ENCODE peak calls at places on chromosome 3, in four cellular contexts. D, X, E and O are unnamed samples.

GRCh38 chr3:42036483-42036823 is 54.7 kb upstream of the TRAK1 start:
- DNase-seq in D (no peak), X (peak; percentile 98), E (peak; percentile 97), O (peak; percentile 91)

GRCh38 chr3:74692-75243 is 121.8 kb upstream of the CHL1 start:
- DNase-seq in D (no peak), X (no peak), E (no peak), O (peak; percentile 16)

GRCh38 chr3:128432301-128432897 is 34.3 kb downstream of the DNAJB8 start:
- DNase-seq in D (no peak), X (no peak), E (no peak), O (peak; percentile 64)

GRCh38 chr3:69541059-69541471 is 155.2 kb upstream of the FRMD4B start:
- DNase-seq in D (peak; percentile 14), X (no peak), E (no peak), O (peak; percentile 57)

GRCh38 chr3:29919551-29919950 is 638.7 kb downstream of the RBMS3 start:
- DNase-seq in D (no peak), X (no peak), E (no peak), O (peak; percentile 22)

GRCh38 chr3:66473637-66474036 is 27.2 kb downstream of the LRIG1 start:
- DNase-seq in D (no peak), X (peak; percentile 97), E (peak; percentile 86), O (no peak)

GRCh38 chr3:28334552-28334951 is 14.0 kb upstream of the ZCWPW2 start:
- DNase-seq in D (no peak), X (no peak), E (peak; percentile 4), O (no peak)

GRCh38 chr3:37942646-37943045 is 47.9 kb upstream of the VILL start:
- DNase-seq in D (no peak), X (no peak), E (no peak), O (no peak)

GRCh38 chr3:177781686-177782161 is 584.4 kb upstream of the TBL1XR1 start:
- DNase-seq in D (no peak), X (peak; percentile 14), E (peak; percentile 79), O (no peak)

GRCh38 chr3:105747056-105747455 is 121.8 kb downstream of the CBLB start:
- DNase-seq in D (no peak), X (peak; percentile 53), E (peak; percentile 44), O (peak; percentile 8)

GRCh38 chr3:50806806-50807205 is 132.1 kb downstream of the DOCK3 start:
- DNase-seq in D (no peak), X (no peak), E (no peak), O (peak; percentile 88)

GRCh38 chr3:86978111-86978528 is 12.8 kb downstream of the VGLL3 start:
- DNase-seq in D (no peak), X (no peak), E (peak; percentile 35), O (peak; percentile 23)

DNA sequence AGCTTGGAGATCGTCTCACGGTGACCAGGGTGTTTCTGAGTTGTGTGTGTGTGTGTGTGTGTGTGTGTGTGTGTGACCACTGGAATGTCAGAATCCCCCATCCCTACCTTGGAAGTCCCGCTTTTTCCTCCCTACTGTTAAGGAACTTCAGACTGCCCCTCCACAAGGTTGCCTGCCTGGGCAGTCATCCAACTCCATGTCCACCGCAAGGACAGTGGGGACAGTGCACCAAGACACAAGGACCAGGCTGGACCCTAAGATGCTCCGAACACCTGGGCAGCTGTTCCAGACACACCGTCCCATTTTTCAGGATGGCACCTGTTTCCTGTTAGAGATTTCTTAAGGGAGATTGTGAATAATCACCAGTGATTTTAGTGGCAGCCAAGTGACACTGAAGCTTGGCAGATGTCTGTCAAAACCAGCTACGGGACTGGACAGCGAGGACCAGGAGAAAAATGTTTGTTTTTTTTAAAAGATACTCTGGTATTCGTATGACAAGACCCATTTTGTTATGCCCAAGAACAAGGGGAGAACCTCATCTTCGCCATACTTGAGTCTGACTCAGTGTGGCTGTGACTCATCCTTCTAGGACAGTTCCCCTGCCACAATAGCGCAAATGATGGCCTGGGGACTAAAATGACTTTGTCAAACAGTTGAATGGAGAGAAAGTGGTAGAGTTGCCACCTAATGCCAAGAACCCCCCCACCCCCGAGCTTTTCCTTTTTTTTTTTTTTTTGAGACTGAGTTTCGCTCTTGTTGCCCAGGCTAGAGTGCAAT is 15.5 kb downstream of the PAQR9 start:
- DNase-seq in D (no peak), X (no peak), E (peak; percentile 6), O (peak; percentile 34)
- H4K8ac ChIP-seq in D (no peak overlapping the region), X (no peak overlapping the region), E (no peak overlapping the region), O (no peak overlapping the region)

DNA sequence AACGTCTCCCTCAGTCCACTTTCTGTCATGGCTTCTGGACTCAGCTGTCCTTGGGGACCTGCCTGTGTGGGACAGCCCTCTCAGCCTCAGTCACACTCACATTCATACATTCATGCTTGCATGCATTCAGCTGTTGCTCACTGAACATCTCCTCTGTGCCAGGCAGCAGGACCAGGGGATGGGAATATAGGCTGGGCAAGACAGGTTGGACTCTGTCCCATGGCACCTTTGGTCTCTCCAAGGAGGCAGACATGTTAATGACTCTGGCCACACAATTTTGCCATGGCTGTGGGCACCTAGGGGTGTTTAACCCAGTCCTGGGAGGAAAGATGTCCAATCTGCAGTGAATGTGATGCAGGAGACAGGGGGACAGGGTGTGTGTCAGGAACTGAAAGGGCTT is 7.8 kb upstream of the DNAH1 start:
- DNase-seq in D (no peak), X (no peak), E (no peak), O (no peak)
- H4K8ac ChIP-seq in D (no peak overlapping the region), X (no peak overlapping the region), E (no peak overlapping the region), O (no peak overlapping the region)

GRCh38 chr3:48474619-48475018 is 28.1 kb downstream of the ATRIP start:
- DNase-seq in D (no peak), X (no peak), E (no peak), O (peak; percentile 92)

GRCh38 chr3:48475188-48475587 is 28.7 kb downstream of the ATRIP start:
- DNase-seq in D (no peak), X (no peak), E (no peak), O (no peak)

GRCh38 chr3:48472673-48472922 is 26.1 kb downstream of the ATRIP start:
- DNase-seq in D (no peak), X (no peak), E (no peak), O (no peak)

GRCh38 chr3:48472923-48473616 is 26.5 kb downstream of the ATRIP start:
- DNase-seq in D (peak; percentile 84), X (peak; percentile 98), E (peak; percentile 91), O (peak; percentile 98)

GRCh38 chr3:48473617-48473952 is 27.0 kb downstream of the ATRIP start:
- DNase-seq in D (no peak), X (no peak), E (no peak), O (no peak)
- H4K8ac ChIP-seq in D (no peak overlapping the region), X (peak overlapping the region; percentile 91), E (peak overlapping the region; percentile 91), O (no peak overlapping the region)

GRCh38 chr3:150635076-150635475 is 32.0 kb downstream of the SELENOT start:
- DNase-seq in D (no peak), X (peak; percentile 11), E (no peak), O (peak; percentile 30)
- H4K8ac ChIP-seq in D (no peak overlapping the region), X (no peak overlapping the region), E (no peak overlapping the region), O (no peak overlapping the region)

DNA sequence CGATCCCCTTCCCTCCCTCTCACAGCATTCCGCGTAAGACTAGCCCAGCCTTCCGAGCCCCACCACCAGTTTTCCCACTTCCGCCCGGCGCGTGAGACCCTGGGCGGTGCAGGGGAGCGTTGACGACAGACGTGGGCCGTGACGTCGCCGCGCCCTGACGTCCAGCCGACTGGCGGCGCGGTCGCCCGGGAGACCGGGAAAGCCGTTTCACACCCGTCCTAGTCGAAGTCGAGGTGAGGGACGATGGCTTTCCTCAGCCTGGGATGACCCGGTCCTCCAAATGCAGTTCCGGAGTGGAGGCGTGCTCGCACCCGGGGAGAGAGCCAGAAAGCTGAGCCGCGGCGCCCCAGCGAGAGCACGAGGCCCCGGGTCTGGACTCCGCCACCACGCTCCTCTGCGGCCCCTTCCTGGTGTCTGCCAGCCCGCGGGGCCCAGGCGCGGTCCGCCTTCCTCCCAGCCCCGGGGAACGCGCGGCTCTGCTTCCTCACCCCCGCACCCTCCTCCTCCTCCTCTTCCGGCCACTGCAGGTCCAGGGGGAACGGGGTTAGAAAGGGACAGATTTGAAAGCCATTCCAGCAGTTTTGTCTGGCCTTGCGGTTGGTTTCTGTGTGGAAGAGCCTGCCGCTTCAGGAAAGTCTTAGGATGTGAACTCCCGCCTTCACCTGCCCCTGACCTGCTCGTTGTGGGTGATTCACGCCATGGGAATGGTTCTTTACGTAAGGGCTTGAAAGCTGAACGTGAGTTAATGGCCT is at the start of gene LEKR1:
- DNase-seq in D (peak; percentile 59), X (peak; percentile 97), E (peak; percentile 98), O (peak; percentile 94)
- H4K8ac ChIP-seq in D (no peak within 1 kb of the TSS), X (peak within 1 kb of the TSS; percentile 94), E (peak within 1 kb of the TSS; percentile 94), O (no peak within 1 kb of the TSS)

DNA sequence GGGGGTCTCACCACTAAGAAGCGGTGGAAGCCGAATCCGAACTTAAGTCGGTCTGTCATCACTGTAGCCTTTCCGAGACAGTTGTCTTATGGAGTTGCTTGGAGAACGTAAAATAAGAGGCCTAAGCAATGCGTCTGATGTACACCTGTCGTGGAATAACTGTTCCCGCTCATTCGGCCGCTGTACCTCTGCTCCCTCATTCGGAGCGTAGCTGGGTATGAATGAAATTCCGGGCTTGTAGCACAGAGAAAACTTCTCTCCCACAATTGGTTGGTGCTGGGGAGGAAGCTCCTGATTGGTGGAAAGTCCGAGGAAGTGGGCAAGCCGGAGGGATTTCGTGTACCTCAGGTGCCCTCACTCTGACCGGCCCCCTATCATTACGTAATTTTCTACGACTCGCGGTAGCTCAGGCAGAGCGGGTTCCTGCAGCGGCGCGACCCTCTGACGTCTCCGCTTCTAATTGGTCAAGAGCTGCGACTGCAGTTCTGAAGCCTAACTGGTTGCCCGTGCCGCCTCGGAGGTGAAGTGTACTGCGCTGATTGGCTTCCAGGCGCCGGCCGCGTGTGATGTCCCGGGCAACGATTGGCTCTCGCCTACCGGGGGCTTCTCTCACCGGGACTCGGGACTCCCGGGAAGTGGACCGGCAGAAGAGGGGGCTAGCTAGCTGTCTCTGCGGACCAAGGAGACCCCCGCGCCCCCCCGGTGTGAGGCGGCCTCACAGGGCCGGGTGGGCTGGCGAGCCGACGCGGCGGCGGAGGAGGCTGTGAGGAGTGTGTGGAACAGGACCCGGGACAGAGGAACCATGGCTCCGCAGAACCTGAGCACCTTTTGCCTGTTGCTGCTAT is at the start of gene DNAJB11:
- DNase-seq in D (peak; percentile 99), X (peak; percentile 100), E (peak; percentile 100), O (peak; percentile 100)
- H4K8ac ChIP-seq in D (no peak within 1 kb of the TSS), X (peak within 1 kb of the TSS; percentile 92), E (peak within 1 kb of the TSS; percentile 39), O (no peak within 1 kb of the TSS)

GRCh38 chr3:172709776-172710708 is 825 bp downstream of the NCEH1 start:
- DNase-seq in D (no peak), X (peak; percentile 69), E (peak; percentile 41), O (peak; percentile 75)
- H4K8ac ChIP-seq in D (no peak overlapping the region), X (peak overlapping the region; percentile 36), E (peak overlapping the region; percentile 11), O (no peak overlapping the region)

GRCh38 chr3:14473411-14473891 is 66.7 kb downstream of the GRIP2 start:
- DNase-seq in D (no peak), X (peak; percentile 63), E (no peak), O (no peak)
- H4K8ac ChIP-seq in D (no peak overlapping the region), X (no peak overlapping the region), E (no peak overlapping the region), O (no peak overlapping the region)

DNA sequence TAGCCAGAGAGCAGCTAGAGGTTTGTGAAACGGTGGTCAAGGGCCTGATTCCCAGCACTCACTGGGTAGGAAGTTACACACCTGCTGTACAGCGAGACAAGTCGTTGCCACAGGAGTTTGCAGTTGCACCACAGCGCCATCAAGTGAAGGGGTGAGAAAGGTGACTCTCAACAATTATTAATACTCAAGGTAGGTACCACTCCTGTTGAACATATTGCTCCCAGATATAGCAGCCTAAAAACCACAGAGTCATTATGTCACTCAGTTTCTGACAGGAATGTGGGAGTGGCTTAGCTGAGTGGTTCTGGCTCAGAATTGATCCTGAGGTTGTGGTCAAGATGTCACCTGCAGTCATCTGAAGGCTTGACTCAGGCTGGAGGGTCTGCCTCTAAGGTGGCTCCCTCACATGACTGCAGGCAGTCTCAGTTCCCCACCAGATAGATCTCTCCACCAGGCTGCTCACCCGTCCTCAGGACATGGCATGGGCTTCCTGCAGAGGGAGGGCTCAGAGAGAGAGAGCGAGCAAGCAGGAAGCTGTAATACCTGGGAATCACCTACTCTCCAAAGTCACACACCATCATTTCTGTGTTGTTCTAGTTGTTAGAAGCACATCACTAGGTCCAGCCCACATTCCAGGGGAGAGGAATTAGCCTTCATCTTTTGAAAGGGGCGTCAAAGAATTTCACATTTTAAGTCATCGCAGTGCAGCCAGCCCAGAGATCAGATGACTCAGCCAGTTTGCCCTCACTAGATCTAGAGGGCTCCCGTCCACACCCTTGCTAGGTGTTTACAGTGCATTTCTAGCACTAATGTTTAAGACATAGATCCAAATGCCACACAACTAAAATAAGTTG is 17.0 kb upstream of the ANO10 start:
- DNase-seq in D (no peak), X (no peak), E (peak; percentile 34), O (peak; percentile 64)
- H4K8ac ChIP-seq in D (no peak overlapping the region), X (no peak overlapping the region), E (no peak overlapping the region), O (no peak overlapping the region)